ENCODE peak calls at places on chromosomes 7 and 10, in seven cellular contexts. J is activated gamma-delta T cell treated with Interleukin-2 at 50 U/mL for 16 hours, I is GM12878, L is MCF 10A, M is hypothalamus, C is endothelial cell of umbilical vein, G is Daoy. Y is an unnamed sample.

GRCh38 chr10:132163826-132164515 is 22.8 kb upstream of the DPYSL4 start:
- DNase-seq in G (no peak), J (no peak), C (no peak), M (no peak), I (no peak), L (no peak), Y (no peak)

GRCh38 chr10:95841711-95842498 is 65.9 kb upstream of the CC2D2B start:
- DNase-seq in M (no peak), G (peak), I (no peak), C (peak), L (peak), J (peak), Y (peak)

GRCh38 chr10:69807696-69808095 is 6.0 kb downstream of the COL13A1 start:
- DNase-seq in L (peak), M (no peak), J (no peak), G (peak), C (peak), I (no peak), Y (peak)

GRCh38 chr7:7720750-7721621 is 2.6 kb upstream of the RPA3 start:
- DNase-seq in C (no peak), L (no peak), J (no peak), G (no peak), I (peak), M (no peak), Y (no peak)

GRCh38 chr7:7996568-7996967 is 28.0 kb downstream of the GLCCI1 start:
- DNase-seq in L (peak), I (no peak), M (no peak), C (no peak), J (no peak), G (no peak), Y (peak)

GRCh38 chr10:23192741-23193434 is 776 bp downstream of the PTF1A start:
- DNase-seq in L (no peak), I (no peak), M (no peak), J (no peak), G (no peak), C (no peak), Y (no peak)

GRCh38 chr10:126058104-126058503 is 161.7 kb downstream of the FANK1 start:
- DNase-seq in L (no peak), G (no peak), I (no peak), C (no peak), M (no peak), J (no peak), Y (no peak)

GRCh38 chr10:92505044-92505443 is 68.8 kb downstream of the IDE start:
- DNase-seq in M (no peak), J (no peak), G (no peak), L (no peak), I (no peak), C (no peak), Y (no peak)